ENCODE peak calls at places on chromosome 9, in four cellular contexts. G, L, O and J are unnamed samples.

GRCh38 chr9:130433947-130434262 is 10.9 kb upstream of the ASS1 start:
- DNase-seq in O (no peak), G (no peak), L (no peak), J (no peak)

GRCh38 chr9:110744753-110745522 is 76.3 kb downstream of the MUSK start:
- DNase-seq in G (no peak), O (no peak), L (no peak), J (peak; percentile 97)

GRCh38 chr9:134049772-134050588 is 17.8 kb downstream of the BRD3 start:
- DNase-seq in O (peak; percentile 47), G (no peak), L (no peak), J (no peak)

GRCh38 chr9:91187311-91187964 is 174.3 kb downstream of the AUH start:
- DNase-seq in O (peak; percentile 10), G (no peak), L (no peak), J (no peak)

GRCh38 chr9:132898043-132898442 is 19.3 kb downstream of the SPACA9 start:
- DNase-seq in O (no peak), G (no peak), L (no peak), J (no peak)

GRCh38 chr9:113593682-113594281 is 130.3 kb downstream of the RGS3 start:
- DNase-seq in G (peak; percentile 93), O (peak; percentile 88), L (peak; percentile 89), J (no peak)

GRCh38 chr9:36828574-36829141 is 205.4 kb downstream of the PAX5 start:
- DNase-seq in O (no peak), G (no peak), L (no peak), J (no peak)

GRCh38 chr9:131731237-131731995 is 8.5 kb downstream of the RAPGEF1 start:
- DNase-seq in O (no peak), G (no peak), L (no peak), J (no peak)

GRCh38 chr9:114677418-114677817 is 4.6 kb downstream of the TEX48 start:
- DNase-seq in G (no peak), O (peak; percentile 44), L (peak; percentile 67), J (peak; percentile 85)

GRCh38 chr9:131545003-131545785 is at the start of gene PRRT1B:
- DNase-seq in O (peak; percentile 94), G (peak; percentile 57), L (peak; percentile 83), J (peak; percentile 68)

GRCh38 chr9:111052831-111053230 is 14.6 kb upstream of the LPAR1 start:
- DNase-seq in O (no peak), G (no peak), L (no peak), J (no peak)

GRCh38 chr9:129910628-129911567 is 75.6 kb downstream of the USP20 start:
- DNase-seq in L (no peak), G (no peak), O (no peak), J (peak; percentile 74)

GRCh38 chr9:134320195-134320885 is 5.9 kb upstream of the RXRA start:
- DNase-seq in L (peak; percentile 29), O (no peak), G (no peak), J (no peak)

GRCh38 chr9:129584136-129584535 is 36.8 kb downstream of the C9orf50 start:
- DNase-seq in O (peak; percentile 77), G (peak; percentile 69), L (peak; percentile 76), J (peak; percentile 65)

GRCh38 chr9:133002147-133003070 is 23.9 kb downstream of the GFI1B start:
- DNase-seq in G (peak; percentile 12), O (no peak), L (peak; percentile 24), J (no peak)

GRCh38 chr9:134959126-134959970 is 41.6 kb upstream of the FCN1 start:
- DNase-seq in G (peak; percentile 3), L (peak; percentile 19), O (no peak), J (no peak)

GRCh38 chr9:37104183-37104889 is 16.0 kb upstream of the ZCCHC7 start:
- DNase-seq in G (no peak), O (no peak), L (no peak), J (peak; percentile 44)

GRCh38 chr9:81369136-81369535 is 320.2 kb downstream of the TLE1 start:
- DNase-seq in L (no peak), O (no peak), G (no peak), J (no peak)

GRCh38 chr9:124792976-124793594 is 16.2 kb downstream of the OLFML2A start:
- DNase-seq in L (no peak), O (no peak), G (no peak), J (no peak)

GRCh38 chr9:97557606-97558095 is 56.2 kb downstream of the TMOD1 start:
- DNase-seq in G (no peak), O (peak; percentile 78), L (no peak), J (no peak)

GRCh38 chr9:130034570-130034969 is 8.4 kb downstream of the FNBP1 start:
- DNase-seq in L (no peak), G (no peak), O (no peak), J (no peak)

GRCh38 chr9:32550046-32550608 is 2.0 kb upstream of the SMIM27 start:
- DNase-seq in L (no peak), O (no peak), G (no peak), J (no peak)

GRCh38 chr9:36935768-36936497 is 98.1 kb downstream of the PAX5 start:
- DNase-seq in O (peak; percentile 9), L (no peak), G (no peak), J (no peak)

GRCh38 chr9:23542927-23543326 is 283.1 kb downstream of the ELAVL2 start:
- DNase-seq in O (no peak), G (no peak), L (no peak), J (no peak)

GRCh38 chr9:19925674-19926503 is 137.1 kb upstream of the SLC24A2 start:
- DNase-seq in G (peak; percentile 83), O (peak; percentile 74), L (peak; percentile 73), J (peak; percentile 40)

GRCh38 chr9:98054376-98054951 is 2.1 kb upstream of the NANS start:
- DNase-seq in O (no peak), L (no peak), G (no peak), J (no peak)

GRCh38 chr9:124137944-124138335 is 119.8 kb upstream of the NEK6 start:
- DNase-seq in L (no peak), G (no peak), O (no peak), J (peak; percentile 73)

GRCh38 chr9:129669141-129669718 is 3.8 kb downstream of the PRRX2 start:
- DNase-seq in L (no peak), O (no peak), G (no peak), J (no peak)

GRCh38 chr9:2281031-2281802 is 266.1 kb downstream of the SMARCA2 start:
- DNase-seq in O (no peak), L (no peak), G (peak; percentile 77), J (peak; percentile 75)

GRCh38 chr9:70406446-70406862 is 8.0 kb downstream of the KLF9 start:
- DNase-seq in L (no peak), O (no peak), G (no peak), J (no peak)

GRCh38 chr9:134980516-134980915 is 62.8 kb upstream of the FCN1 start:
- DNase-seq in O (no peak), G (no peak), L (no peak), J (no peak)

GRCh38 chr9:95729669-95730368 is 145.7 kb upstream of the ERCC6L2 start:
- DNase-seq in L (no peak), O (no peak), G (no peak), J (no peak)

GRCh38 chr9:87686520-87687090 is 39.3 kb upstream of the CTSL start:
- DNase-seq in G (no peak), O (no peak), L (no peak), J (no peak)

GRCh38 chr9:87684627-87685204 is 41.2 kb upstream of the CTSL start:
- DNase-seq in L (no peak), G (peak; percentile 69), O (peak; percentile 59), J (no peak)

GRCh38 chr9:87685431-87685830 is 40.5 kb upstream of the CTSL start:
- DNase-seq in L (no peak), O (no peak), G (no peak), J (no peak)

GRCh38 chr9:87687207-87687606 is 38.7 kb upstream of the CTSL start:
- DNase-seq in L (no peak), O (no peak), G (no peak), J (no peak)

GRCh38 chr9:87685871-87686519 is 39.9 kb upstream of the CTSL start:
- DNase-seq in L (peak; percentile 76), G (no peak), O (no peak), J (no peak)
- TF ChIP-seq CTCF in L (no peak), G (no peak), O (no peak), J (no peak)

GRCh38 chr9:3887798-3888495 is 362.1 kb upstream of the RFX3 start:
- DNase-seq in L (no peak), G (no peak), O (no peak), J (no peak)

GRCh38 chr9:3884736-3885135 is 358.9 kb upstream of the RFX3 start:
- DNase-seq in G (no peak), O (no peak), L (no peak), J (no peak)

GRCh38 chr9:3888496-3888858 is 362.7 kb upstream of the RFX3 start:
- DNase-seq in O (no peak), L (no peak), G (no peak), J (no peak)

DNA sequence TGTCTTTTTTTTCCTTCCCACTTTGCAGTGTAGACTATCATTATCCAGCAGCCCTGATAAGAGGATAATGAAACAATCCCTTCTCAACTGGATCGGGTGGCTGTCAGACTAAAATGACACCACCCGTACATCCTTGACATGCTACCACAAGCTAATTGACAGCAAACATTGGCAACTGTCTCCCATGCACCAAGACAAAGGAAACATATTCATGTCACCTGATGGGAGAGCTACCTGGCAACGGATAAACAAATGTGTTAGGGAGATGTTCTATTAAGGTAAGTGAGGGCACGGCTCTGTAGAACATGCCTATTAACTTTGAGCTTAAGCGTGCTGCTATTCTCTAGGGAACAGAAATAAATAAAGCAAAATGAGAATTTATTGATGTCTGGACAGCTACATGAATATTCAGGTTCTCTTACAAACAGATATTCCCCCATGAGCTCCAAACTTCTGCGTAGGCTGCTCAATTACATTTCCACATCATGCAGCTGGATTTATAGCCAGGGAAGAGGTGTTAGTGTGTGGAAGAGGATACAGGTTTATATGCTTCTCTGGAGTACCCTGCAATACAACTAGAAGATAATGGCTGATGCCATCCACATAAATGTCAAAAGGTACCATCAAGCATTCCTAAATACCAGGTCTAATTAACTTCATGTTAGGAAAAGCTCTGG is 361.5 kb upstream of the RFX3 start:
- DNase-seq in O (no peak), L (no peak), G (no peak), J (no peak)
- TF ChIP-seq CTCF in O (no peak), L (no peak), G (no peak), J (no peak)

GRCh38 chr9:121735065-121735791 is 83.8 kb downstream of the DAB2IP start:
- DNase-seq in O (no peak), L (no peak), G (peak; percentile 76), J (peak; percentile 56)
- TF ChIP-seq CTCF in O (peak; percentile 27), L (no peak), G (no peak), J (peak; percentile 65)

GRCh38 chr9:136985853-136986252 is 3.1 kb downstream of the LCNL1 start:
- DNase-seq in G (peak; percentile 53), O (no peak), L (no peak), J (no peak)
- TF ChIP-seq CTCF in G (no peak), O (no peak), L (no peak), J (no peak)